ENCODE peak calls at places on chromosome 1, in seven cellular contexts. One of them, this sample, is unnamed.

GRCh38 chr1:153616144-153616884 is at the start of gene S100A14:
- DNase-seq in NCI-H2171 treated with DMSO at 0.1 percent for 48 hours: no peak
- DNase-seq in stimulated activated CD4-positive, alpha-beta T cell treated with anti-CD3 and anti-CD28 coated beads, Interleukin-1b, Interleukin-23, amount 100 ng/mL, for 48 hours: no peak
- DNase-seq in activated T-helper 1 cell treated with anti-CD3 and anti-CD28 coated beads, Interleukin-2, amount 50 U/mL, for 16 hours: no peak
- DNase-seq in dermis blood vessel endothelial cell: no peak
- DNase-seq in fibroblast of the aortic adventitia: no peak
- DNase-seq in T-helper 17 cell: no peak
- DNase-seq in this sample: no peak

GRCh38 chr1:19124273-19124672 is 85.8 kb downstream of the UBR4 start:
- DNase-seq in NCI-H2171 treated with DMSO at 0.1 percent for 48 hours: no peak
- DNase-seq in stimulated activated CD4-positive, alpha-beta T cell treated with anti-CD3 and anti-CD28 coated beads, Interleukin-1b, Interleukin-23, amount 100 ng/mL, for 48 hours: peak; percentile 22
- DNase-seq in activated T-helper 1 cell treated with anti-CD3 and anti-CD28 coated beads, Interleukin-2, amount 50 U/mL, for 16 hours: no peak
- DNase-seq in dermis blood vessel endothelial cell: no peak
- DNase-seq in fibroblast of the aortic adventitia: no peak
- DNase-seq in T-helper 17 cell: no peak
- DNase-seq in this sample: no peak

GRCh38 chr1:91872560-91873081 is 13.3 kb downstream of the TGFBR3 start:
- DNase-seq in NCI-H2171 treated with DMSO at 0.1 percent for 48 hours: no peak
- DNase-seq in stimulated activated CD4-positive, alpha-beta T cell treated with anti-CD3 and anti-CD28 coated beads, Interleukin-1b, Interleukin-23, amount 100 ng/mL, for 48 hours: peak; percentile 53
- DNase-seq in activated T-helper 1 cell treated with anti-CD3 and anti-CD28 coated beads, Interleukin-2, amount 50 U/mL, for 16 hours: no peak
- DNase-seq in dermis blood vessel endothelial cell: no peak
- DNase-seq in fibroblast of the aortic adventitia: no peak
- DNase-seq in T-helper 17 cell: no peak
- DNase-seq in this sample: peak; percentile 47

GRCh38 chr1:79235221-79236002 is 228.9 kb upstream of the ADGRL4 start:
- DNase-seq in NCI-H2171 treated with DMSO at 0.1 percent for 48 hours: no peak
- DNase-seq in stimulated activated CD4-positive, alpha-beta T cell treated with anti-CD3 and anti-CD28 coated beads, Interleukin-1b, Interleukin-23, amount 100 ng/mL, for 48 hours: no peak
- DNase-seq in activated T-helper 1 cell treated with anti-CD3 and anti-CD28 coated beads, Interleukin-2, amount 50 U/mL, for 16 hours: no peak
- DNase-seq in dermis blood vessel endothelial cell: peak; percentile 69
- DNase-seq in fibroblast of the aortic adventitia: peak; percentile 46
- DNase-seq in T-helper 17 cell: no peak
- DNase-seq in this sample: no peak

GRCh38 chr1:7972285-7972684 is 10.8 kb downstream of the PARK7 start:
- DNase-seq in NCI-H2171 treated with DMSO at 0.1 percent for 48 hours: no peak
- DNase-seq in stimulated activated CD4-positive, alpha-beta T cell treated with anti-CD3 and anti-CD28 coated beads, Interleukin-1b, Interleukin-23, amount 100 ng/mL, for 48 hours: no peak
- DNase-seq in activated T-helper 1 cell treated with anti-CD3 and anti-CD28 coated beads, Interleukin-2, amount 50 U/mL, for 16 hours: no peak
- DNase-seq in dermis blood vessel endothelial cell: no peak
- DNase-seq in fibroblast of the aortic adventitia: no peak
- DNase-seq in T-helper 17 cell: no peak
- DNase-seq in this sample: no peak

GRCh38 chr1:31704261-31705079 is 653 bp upstream of the COL16A1 start:
- DNase-seq in NCI-H2171 treated with DMSO at 0.1 percent for 48 hours: no peak
- DNase-seq in stimulated activated CD4-positive, alpha-beta T cell treated with anti-CD3 and anti-CD28 coated beads, Interleukin-1b, Interleukin-23, amount 100 ng/mL, for 48 hours: no peak
- DNase-seq in activated T-helper 1 cell treated with anti-CD3 and anti-CD28 coated beads, Interleukin-2, amount 50 U/mL, for 16 hours: no peak
- DNase-seq in dermis blood vessel endothelial cell: no peak
- DNase-seq in fibroblast of the aortic adventitia: peak; percentile 91
- DNase-seq in T-helper 17 cell: no peak
- DNase-seq in this sample: peak; percentile 37

GRCh38 chr1:109185990-109186703 is 27.6 kb upstream of the SARS1 start:
- DNase-seq in NCI-H2171 treated with DMSO at 0.1 percent for 48 hours: peak; percentile 91
- DNase-seq in stimulated activated CD4-positive, alpha-beta T cell treated with anti-CD3 and anti-CD28 coated beads, Interleukin-1b, Interleukin-23, amount 100 ng/mL, for 48 hours: no peak
- DNase-seq in activated T-helper 1 cell treated with anti-CD3 and anti-CD28 coated beads, Interleukin-2, amount 50 U/mL, for 16 hours: no peak
- DNase-seq in dermis blood vessel endothelial cell: no peak
- DNase-seq in fibroblast of the aortic adventitia: no peak
- DNase-seq in T-helper 17 cell: no peak
- DNase-seq in this sample: no peak

GRCh38 chr1:175172503-175172902 is 20.1 kb downstream of the KIAA0040 start:
- DNase-seq in NCI-H2171 treated with DMSO at 0.1 percent for 48 hours: no peak
- DNase-seq in stimulated activated CD4-positive, alpha-beta T cell treated with anti-CD3 and anti-CD28 coated beads, Interleukin-1b, Interleukin-23, amount 100 ng/mL, for 48 hours: no peak
- DNase-seq in activated T-helper 1 cell treated with anti-CD3 and anti-CD28 coated beads, Interleukin-2, amount 50 U/mL, for 16 hours: no peak
- DNase-seq in dermis blood vessel endothelial cell: no peak
- DNase-seq in fibroblast of the aortic adventitia: no peak
- DNase-seq in T-helper 17 cell: no peak
- DNase-seq in this sample: no peak

GRCh38 chr1:219626865-219627264 is 14.0 kb upstream of the ZC3H11B start:
- DNase-seq in NCI-H2171 treated with DMSO at 0.1 percent for 48 hours: no peak
- DNase-seq in stimulated activated CD4-positive, alpha-beta T cell treated with anti-CD3 and anti-CD28 coated beads, Interleukin-1b, Interleukin-23, amount 100 ng/mL, for 48 hours: no peak
- DNase-seq in activated T-helper 1 cell treated with anti-CD3 and anti-CD28 coated beads, Interleukin-2, amount 50 U/mL, for 16 hours: no peak
- DNase-seq in dermis blood vessel endothelial cell: no peak
- DNase-seq in fibroblast of the aortic adventitia: peak; percentile 6
- DNase-seq in T-helper 17 cell: no peak
- DNase-seq in this sample: no peak

GRCh38 chr1:165854101-165854845 is 26.9 kb downstream of the UCK2 start:
- DNase-seq in NCI-H2171 treated with DMSO at 0.1 percent for 48 hours: no peak
- DNase-seq in stimulated activated CD4-positive, alpha-beta T cell treated with anti-CD3 and anti-CD28 coated beads, Interleukin-1b, Interleukin-23, amount 100 ng/mL, for 48 hours: no peak
- DNase-seq in activated T-helper 1 cell treated with anti-CD3 and anti-CD28 coated beads, Interleukin-2, amount 50 U/mL, for 16 hours: no peak
- DNase-seq in dermis blood vessel endothelial cell: peak; percentile 48
- DNase-seq in fibroblast of the aortic adventitia: peak; percentile 87
- DNase-seq in T-helper 17 cell: no peak
- DNase-seq in this sample: no peak

GRCh38 chr1:181676269-181676668 is 193.0 kb downstream of the CACNA1E start:
- DNase-seq in NCI-H2171 treated with DMSO at 0.1 percent for 48 hours: peak; percentile 10
- DNase-seq in stimulated activated CD4-positive, alpha-beta T cell treated with anti-CD3 and anti-CD28 coated beads, Interleukin-1b, Interleukin-23, amount 100 ng/mL, for 48 hours: peak; percentile 6
- DNase-seq in activated T-helper 1 cell treated with anti-CD3 and anti-CD28 coated beads, Interleukin-2, amount 50 U/mL, for 16 hours: no peak
- DNase-seq in dermis blood vessel endothelial cell: peak; percentile 50
- DNase-seq in fibroblast of the aortic adventitia: peak; percentile 22
- DNase-seq in T-helper 17 cell: no peak
- DNase-seq in this sample: peak; percentile 47

GRCh38 chr1:200979574-200980451 is 43.7 kb downstream of the KIF21B start:
- DNase-seq in NCI-H2171 treated with DMSO at 0.1 percent for 48 hours: peak; percentile 36
- DNase-seq in stimulated activated CD4-positive, alpha-beta T cell treated with anti-CD3 and anti-CD28 coated beads, Interleukin-1b, Interleukin-23, amount 100 ng/mL, for 48 hours: peak; percentile 68
- DNase-seq in activated T-helper 1 cell treated with anti-CD3 and anti-CD28 coated beads, Interleukin-2, amount 50 U/mL, for 16 hours: peak; percentile 53
- DNase-seq in dermis blood vessel endothelial cell: peak; percentile 45
- DNase-seq in fibroblast of the aortic adventitia: no peak
- DNase-seq in T-helper 17 cell: peak; percentile 55
- DNase-seq in this sample: peak; percentile 79